ENCODE peak calls at places on chromosome 6, in four cellular contexts. Z, Q, T and E are unnamed samples.

GRCh38 chr6:139290787-139291294 is 957 bp downstream of the TXLNB start:
- DNase-seq in Z (no peak), Q (no peak), T (peak), E (peak)

GRCh38 chr6:125749864-125750691 is 646 bp downstream of the HEY2 start:
- DNase-seq in Z (no peak), Q (peak), T (no peak), E (no peak)

GRCh38 chr6:124466949-124467348 is 495.3 kb upstream of the RNF217 start:
- DNase-seq in Z (no peak), Q (no peak), T (no peak), E (no peak)

GRCh38 chr6:75188221-75188620 is 17.6 kb downstream of the COL12A1 start:
- DNase-seq in Z (no peak), Q (no peak), T (no peak), E (no peak)

GRCh38 chr6:8780653-8781052 is 345.3 kb upstream of the SLC35B3 start:
- DNase-seq in Z (no peak), Q (no peak), T (no peak), E (no peak)

GRCh38 chr6:148509789-148510581 is 167.3 kb downstream of the SASH1 start:
- DNase-seq in Z (no peak), Q (peak), T (peak), E (peak)

GRCh38 chr6:2970753-2971419 is 481 bp downstream of the SERPINB6 start:
- DNase-seq in Z (peak), Q (no peak), T (no peak), E (peak)

GRCh38 chr6:21733311-21733710 is 139.8 kb downstream of the SOX4 start:
- DNase-seq in Z (no peak), Q (no peak), T (no peak), E (peak)

GRCh38 chr6:52664185-52664990 is 6.5 kb upstream of the TMEM14A start:
- DNase-seq in Z (peak), Q (peak), T (peak), E (peak)

GRCh38 chr6:149314325-149314724 is 3.2 kb upstream of the TAB2 start:
- DNase-seq in Z (no peak), Q (peak), T (no peak), E (no peak)

GRCh38 chr6:131116755-131117360 is 18.4 kb upstream of the AKAP7 start:
- DNase-seq in Z (no peak), Q (no peak), T (peak), E (peak)